ENCODE peak calls at places on chromosomes 16 and 17, in five cellular contexts. G, Y, C, X and L are unnamed samples.

GRCh38 chr16:56353054-56353921 is 72.1 kb downstream of the AMFR start:
- DNase-seq in G (no peak), Y (no peak), C (no peak), X (no peak), L (no peak)

GRCh38 chr17:65345261-65346060 is 208.3 kb downstream of the RGS9 start:
- DNase-seq in G (no peak), Y (no peak), C (no peak), X (no peak), L (no peak)

GRCh38 chr17:21214777-21215541 is 998 bp upstream of the TMEM11 start:
- DNase-seq in G (no peak), Y (no peak), C (no peak), X (no peak), L (no peak)

GRCh38 chr16:8848939-8849391 is 19.8 kb downstream of the CARHSP1 start:
- DNase-seq in G (no peak), Y (no peak), C (no peak), X (peak), L (no peak)

GRCh38 chr17:49703557-49704277 is 4.0 kb downstream of the SLC35B1 start:
- DNase-seq in G (no peak), Y (peak), C (no peak), X (no peak), L (peak)

GRCh38 chr17:59366773-59367656 is 35.6 kb downstream of the YPEL2 start:
- DNase-seq in G (no peak), Y (peak), C (no peak), X (no peak), L (no peak)

GRCh38 chr17:78865682-78866390 is 25.2 kb upstream of the USP36 start:
- DNase-seq in G (no peak), Y (peak), C (peak), X (peak), L (peak)

GRCh38 chr16:13231365-13231764 is 330.0 kb downstream of the SHISA9 start:
- DNase-seq in G (no peak), Y (no peak), C (no peak), X (no peak), L (no peak)

GRCh38 chr16:10777356-10777755 is 33.7 kb downstream of the NUBP1 start:
- DNase-seq in G (no peak), Y (no peak), C (no peak), X (no peak), L (no peak)

GRCh38 chr17:34527908-34528470 is 51.4 kb upstream of the TMEM132E start:
- DNase-seq in G (no peak), Y (no peak), C (peak), X (peak), L (no peak)

GRCh38 chr17:34051046-34051445 is 204.0 kb upstream of the CCL2 start:
- DNase-seq in G (no peak), Y (no peak), C (no peak), X (no peak), L (no peak)

GRCh38 chr16:57284206-57284951 is at the start of gene PLLP:
- DNase-seq in G (no peak), Y (no peak), C (peak), X (peak), L (no peak)

GRCh38 chr16:1078579-1079021 is 6.1 kb downstream of the SSTR5 start:
- DNase-seq in G (no peak), Y (peak), C (no peak), X (no peak), L (no peak)

GRCh38 chr17:38417210-38417951 is 10.9 kb upstream of the ARHGAP23 start:
- DNase-seq in G (no peak), Y (no peak), C (peak), X (no peak), L (no peak)

DNA sequence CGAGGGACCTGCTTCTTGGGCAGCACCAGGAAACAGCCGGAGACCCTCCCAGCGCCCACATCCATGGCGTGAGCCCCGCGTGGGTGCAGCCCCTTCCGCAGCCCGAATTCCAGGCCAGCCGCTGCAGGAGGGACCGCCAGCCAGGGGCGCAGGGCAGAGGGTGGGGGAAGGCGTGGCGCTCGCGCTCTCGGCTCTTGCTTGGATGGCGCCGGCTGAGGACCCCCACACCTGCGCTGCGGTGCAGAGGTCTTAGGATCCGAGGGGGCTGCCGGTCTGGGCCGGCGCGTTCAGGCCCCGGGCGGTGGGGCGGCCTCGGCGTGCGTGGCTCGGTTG is 28.8 kb downstream of the ACTG1 start:
- DNase-seq in G (no peak), Y (no peak), C (no peak), X (no peak), L (no peak)
- TF ChIP-seq ZBTB33 in G (no peak), Y (no peak), C (peak), X (no peak), L (no peak)

GRCh38 chr16:84746875-84747274 is 47.1 kb downstream of the USP10 start:
- DNase-seq in G (no peak), Y (no peak), C (no peak), X (no peak), L (no peak)
- TF ChIP-seq CTCF in G (peak), Y (peak), C (peak), X (peak), L (peak)

DNA sequence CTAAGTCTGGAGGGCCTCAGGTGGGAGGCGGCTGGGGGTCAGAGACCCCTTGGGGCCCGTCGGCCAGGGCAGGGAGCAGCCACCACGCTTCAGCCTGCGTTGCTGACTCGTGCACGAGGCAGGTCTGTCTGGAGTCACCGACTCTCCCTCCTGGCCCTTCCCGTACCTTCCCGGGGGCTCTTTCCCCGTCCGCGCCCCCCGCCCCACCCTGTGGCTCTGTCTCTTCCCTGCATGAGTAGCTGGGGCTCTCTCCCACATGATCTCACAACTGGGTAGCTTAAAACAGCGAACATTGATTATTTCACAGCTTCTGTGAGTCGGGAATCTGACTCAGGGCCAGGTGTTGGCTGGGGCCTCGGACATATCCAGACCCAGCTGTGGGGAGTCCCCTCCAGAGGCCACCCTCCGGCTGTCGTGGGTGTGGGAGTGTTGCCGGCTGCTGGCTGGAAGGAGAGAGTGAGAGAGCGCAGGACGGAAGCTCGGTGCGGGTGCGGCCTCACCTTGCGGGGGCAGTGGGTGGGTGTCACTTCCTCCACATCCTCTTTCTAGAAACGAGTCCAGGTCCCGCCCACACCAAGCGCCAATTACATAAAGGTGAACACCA is 17.3 kb downstream of the BAHCC1 start:
- DNase-seq in G (no peak), Y (no peak), C (peak), X (no peak), L (no peak)
- TF ChIP-seq ZBTB33 in G (no peak), Y (no peak), C (no peak), X (no peak), L (no peak)

GRCh38 chr16:53043462-53043861 is 9.2 kb downstream of the CHD9NB start:
- DNase-seq in G (no peak), Y (no peak), C (no peak), X (no peak), L (no peak)

GRCh38 chr16:53042235-53042645 is 10.5 kb downstream of the CHD9NB start:
- DNase-seq in G (no peak), Y (no peak), C (no peak), X (no peak), L (no peak)

GRCh38 chr16:53045554-53046250 is 7.0 kb downstream of the CHD9NB start:
- DNase-seq in G (no peak), Y (no peak), C (no peak), X (no peak), L (no peak)

GRCh38 chr16:53041196-53041977 is 11.3 kb downstream of the CHD9NB start:
- DNase-seq in G (no peak), Y (peak), C (no peak), X (no peak), L (no peak)

GRCh38 chr16:53043986-53044571 is 8.6 kb downstream of the CHD9NB start:
- DNase-seq in G (no peak), Y (peak), C (no peak), X (no peak), L (no peak)
- TF ChIP-seq CTCF in G (no peak), Y (peak), C (no peak), X (no peak), L (no peak)

GRCh38 chr16:59783191-59783590 is 1049.1 kb upstream of the GOT2 start:
- DNase-seq in G (no peak), Y (no peak), C (no peak), X (no peak), L (no peak)
- TF ChIP-seq ZBTB33 in G (no peak), Y (no peak), C (no peak), X (no peak), L (no peak)